ENCODE peak calls at places on chromosome 12, in eight cellular contexts. N, Q, K, M, B, O, P and E are unnamed samples.

GRCh38 chr12:49092086-49092815 is 2.4 kb downstream of the DHH start:
- DNase-seq in N (peak; percentile 90), Q (peak; percentile 43), K (peak; percentile 81), M (no peak), B (peak; percentile 69), O (peak; percentile 32), P (peak; percentile 83), E (peak; percentile 36)

GRCh38 chr12:67916266-67916970 is 72.8 kb upstream of the IFNG-AS1 start:
- DNase-seq in N (peak; percentile 39), Q (no peak), K (no peak), M (no peak), B (peak; percentile 41), O (no peak), P (no peak), E (no peak)

GRCh38 chr12:7503686-7504085 is at the start of gene CD163:
- DNase-seq in N (no peak), Q (no peak), K (no peak), M (no peak), B (no peak), O (no peak), P (no peak), E (no peak)

GRCh38 chr12:116939734-116940133 is 29.0 kb downstream of the FBXW8 start:
- DNase-seq in N (no peak), Q (no peak), K (no peak), M (no peak), B (peak; percentile 25), O (no peak), P (no peak), E (no peak)

GRCh38 chr12:128381961-128382360 is 115.0 kb downstream of the TMEM132C start:
- DNase-seq in N (no peak), Q (no peak), K (no peak), M (no peak), B (no peak), O (no peak), P (no peak), E (peak; percentile 8)

GRCh38 chr12:122981036-122981471 is 573 bp downstream of the ARL6IP4 start:
- DNase-seq in N (no peak), Q (no peak), K (no peak), M (no peak), B (peak; percentile 34), O (no peak), P (no peak), E (no peak)

GRCh38 chr12:2160043-2160442 is 107.3 kb downstream of the CACNA1C start:
- DNase-seq in N (no peak), Q (no peak), K (no peak), M (no peak), B (peak; percentile 40), O (no peak), P (no peak), E (no peak)

GRCh38 chr12:115227137-115227615 is 543.2 kb upstream of the TBX3 start:
- DNase-seq in N (no peak), Q (no peak), K (no peak), M (no peak), B (peak; percentile 96), O (no peak), P (no peak), E (no peak)

GRCh38 chr12:71710276-71711125 is 24.6 kb downstream of the TMEM19 start:
- DNase-seq in N (no peak), Q (no peak), K (no peak), M (no peak), B (peak; percentile 90), O (no peak), P (no peak), E (no peak)

GRCh38 chr12:124461241-124461673 is 106.2 kb downstream of the NCOR2 start:
- DNase-seq in N (no peak), Q (no peak), K (peak; percentile 66), M (no peak), B (no peak), O (no peak), P (no peak), E (no peak)

GRCh38 chr12:48659863-48660262 is 22.2 kb downstream of the KANSL2 start:
- DNase-seq in N (no peak), Q (no peak), K (no peak), M (no peak), B (no peak), O (no peak), P (no peak), E (no peak)

GRCh38 chr12:14828896-14829295 is 14.4 kb downstream of the ART4 start:
- DNase-seq in N (peak; percentile 53), Q (no peak), K (no peak), M (no peak), B (no peak), O (no peak), P (no peak), E (no peak)

GRCh38 chr12:43896496-43896895 is 60.6 kb downstream of the TMEM117 start:
- DNase-seq in N (no peak), Q (no peak), K (no peak), M (no peak), B (peak; percentile 6), O (no peak), P (no peak), E (no peak)

GRCh38 chr12:131046813-131047788 is 93.4 kb downstream of the ADGRD1 start:
- DNase-seq in N (no peak), Q (no peak), K (peak; percentile 81), M (no peak), B (no peak), O (no peak), P (peak; percentile 47), E (no peak)

GRCh38 chr12:104655059-104655609 is 198.4 kb downstream of the CHST11 start:
- DNase-seq in N (peak; percentile 37), Q (no peak), K (no peak), M (no peak), B (no peak), O (no peak), P (no peak), E (no peak)

GRCh38 chr12:107847830-107848229 is 73.3 kb downstream of the ASCL4 start:
- DNase-seq in N (no peak), Q (no peak), K (no peak), M (no peak), B (no peak), O (no peak), P (no peak), E (no peak)

GRCh38 chr12:72729451-72730010 is 457.4 kb downstream of the TRHDE start:
- DNase-seq in N (no peak), Q (no peak), K (no peak), M (no peak), B (no peak), O (no peak), P (no peak), E (no peak)

GRCh38 chr12:89947437-89948265 is 239.0 kb upstream of the ATP2B1 start:
- DNase-seq in N (peak; percentile 13), Q (no peak), K (no peak), M (no peak), B (peak; percentile 92), O (no peak), P (no peak), E (no peak)

GRCh38 chr12:106282457-106283097 is 20.0 kb upstream of the TCP11L2 start:
- DNase-seq in N (peak; percentile 78), Q (peak; percentile 60), K (no peak), M (no peak), B (peak; percentile 74), O (peak; percentile 36), P (peak; percentile 62), E (no peak)

GRCh38 chr12:39199371-39199770 is 243.5 kb downstream of the KIF21A start:
- DNase-seq in N (no peak), Q (no peak), K (no peak), M (no peak), B (no peak), O (no peak), P (no peak), E (no peak)

GRCh38 chr12:53589423-53589822 is 36.8 kb downstream of the ATF7 start:
- DNase-seq in N (no peak), Q (no peak), K (no peak), M (no peak), B (no peak), O (no peak), P (no peak), E (no peak)

GRCh38 chr12:104219361-104219892 is 3.8 kb downstream of the TXNRD1 start:
- DNase-seq in N (no peak), Q (no peak), K (no peak), M (no peak), B (peak; percentile 99), O (no peak), P (no peak), E (no peak)